ENCODE peak calls at places on chromosomes 5 and 9, in six cellular contexts. One of them, this sample, is unnamed.

GRCh38 chr9:129143461-129143927 is 32.3 kb downstream of the PTPA start:
- DNase-seq in CD8-positive, alpha-beta T cell: no peak
- DNase-seq in Calu3: no peak
- DNase-seq in Right ventricle myocardium superior: peak; percentile 85
- DNase-seq in pons: no peak
- DNase-seq in astrocyte of the spinal cord: peak; percentile 73
- DNase-seq in this sample: peak; percentile 82

GRCh38 chr9:21316032-21316842 is 11.1 kb upstream of the IFNA5 start:
- DNase-seq in CD8-positive, alpha-beta T cell: no peak
- DNase-seq in Calu3: no peak
- DNase-seq in Right ventricle myocardium superior: no peak
- DNase-seq in pons: no peak
- DNase-seq in astrocyte of the spinal cord: no peak
- DNase-seq in this sample: no peak

GRCh38 chr5:172768573-172769323 is 2.2 kb downstream of the DUSP1 start:
- DNase-seq in CD8-positive, alpha-beta T cell: peak; percentile 23
- DNase-seq in Calu3: no peak
- DNase-seq in Right ventricle myocardium superior: peak; percentile 63
- DNase-seq in pons: peak; percentile 53
- DNase-seq in astrocyte of the spinal cord: peak; percentile 73
- DNase-seq in this sample: no peak

GRCh38 chr5:73256462-73257260 is 83.7 kb downstream of the TMEM174 start:
- DNase-seq in CD8-positive, alpha-beta T cell: no peak
- DNase-seq in Calu3: no peak
- DNase-seq in Right ventricle myocardium superior: no peak
- DNase-seq in pons: no peak
- DNase-seq in astrocyte of the spinal cord: no peak
- DNase-seq in this sample: no peak

GRCh38 chr5:140969880-140970279 is 3.6 kb downstream of the PCDHAC2 start:
- DNase-seq in CD8-positive, alpha-beta T cell: no peak
- DNase-seq in Calu3: no peak
- DNase-seq in Right ventricle myocardium superior: no peak
- DNase-seq in pons: no peak
- DNase-seq in astrocyte of the spinal cord: no peak
- DNase-seq in this sample: no peak

GRCh38 chr5:129110742-129111141 is 16.2 kb downstream of the ISOC1 start:
- DNase-seq in CD8-positive, alpha-beta T cell: no peak
- DNase-seq in Calu3: no peak
- DNase-seq in Right ventricle myocardium superior: no peak
- DNase-seq in pons: no peak
- DNase-seq in astrocyte of the spinal cord: no peak
- DNase-seq in this sample: no peak

GRCh38 chr5:103119067-103119764 is 722 bp downstream of the GIN1 start:
- DNase-seq in CD8-positive, alpha-beta T cell: no peak
- DNase-seq in Calu3: no peak
- DNase-seq in Right ventricle myocardium superior: no peak
- DNase-seq in pons: no peak
- DNase-seq in astrocyte of the spinal cord: no peak
- DNase-seq in this sample: no peak

GRCh38 chr9:99335280-99335679 is 113.2 kb downstream of the SEC61B start:
- DNase-seq in CD8-positive, alpha-beta T cell: no peak
- DNase-seq in Calu3: no peak
- DNase-seq in Right ventricle myocardium superior: no peak
- DNase-seq in pons: no peak
- DNase-seq in astrocyte of the spinal cord: no peak
- DNase-seq in this sample: no peak

GRCh38 chr9:110088099-110088498 is 119.9 kb downstream of the C9orf152 start:
- DNase-seq in CD8-positive, alpha-beta T cell: no peak
- DNase-seq in Calu3: no peak
- DNase-seq in Right ventricle myocardium superior: no peak
- DNase-seq in pons: no peak
- DNase-seq in astrocyte of the spinal cord: no peak
- DNase-seq in this sample: no peak

GRCh38 chr9:110457245-110457644 is 119.6 kb upstream of the TXNDC8 start:
- DNase-seq in CD8-positive, alpha-beta T cell: no peak
- DNase-seq in Calu3: no peak
- DNase-seq in Right ventricle myocardium superior: no peak
- DNase-seq in pons: no peak
- DNase-seq in astrocyte of the spinal cord: no peak
- DNase-seq in this sample: no peak

GRCh38 chr5:156865427-156865826 is 15.3 kb downstream of the PPP1R2B start:
- DNase-seq in CD8-positive, alpha-beta T cell: no peak
- DNase-seq in Calu3: no peak
- DNase-seq in Right ventricle myocardium superior: no peak
- DNase-seq in pons: no peak
- DNase-seq in astrocyte of the spinal cord: no peak
- DNase-seq in this sample: no peak

GRCh38 chr9:107480386-107480789 is 9.2 kb downstream of the KLF4 start:
- DNase-seq in CD8-positive, alpha-beta T cell: no peak
- DNase-seq in Calu3: no peak
- DNase-seq in Right ventricle myocardium superior: peak; percentile 75
- DNase-seq in pons: no peak
- DNase-seq in astrocyte of the spinal cord: peak; percentile 58
- DNase-seq in this sample: peak; percentile 59

GRCh38 chr5:159405611-159406031 is 75.3 kb upstream of the IL12B start:
- DNase-seq in CD8-positive, alpha-beta T cell: no peak
- DNase-seq in Calu3: no peak
- DNase-seq in Right ventricle myocardium superior: no peak
- DNase-seq in pons: no peak
- DNase-seq in astrocyte of the spinal cord: no peak
- DNase-seq in this sample: no peak

GRCh38 chr5:64612349-64612961 is 77.8 kb upstream of the SHISAL2B start:
- DNase-seq in CD8-positive, alpha-beta T cell: no peak
- DNase-seq in Calu3: peak; percentile 57
- DNase-seq in Right ventricle myocardium superior: no peak
- DNase-seq in pons: peak; percentile 78
- DNase-seq in astrocyte of the spinal cord: peak; percentile 71
- DNase-seq in this sample: no peak

GRCh38 chr5:143440448-143441102 is 37.1 kb upstream of the NR3C1 start:
- DNase-seq in CD8-positive, alpha-beta T cell: no peak
- DNase-seq in Calu3: no peak
- DNase-seq in Right ventricle myocardium superior: no peak
- DNase-seq in pons: no peak
- DNase-seq in astrocyte of the spinal cord: no peak
- DNase-seq in this sample: no peak

GRCh38 chr5:178244566-178244965 is 12.0 kb upstream of the PHYKPL start:
- DNase-seq in CD8-positive, alpha-beta T cell: no peak
- DNase-seq in Calu3: no peak
- DNase-seq in Right ventricle myocardium superior: no peak
- DNase-seq in pons: no peak
- DNase-seq in astrocyte of the spinal cord: no peak
- DNase-seq in this sample: no peak

GRCh38 chr5:1324719-1325190 is 20.1 kb downstream of the CLPTM1L start:
- DNase-seq in CD8-positive, alpha-beta T cell: no peak
- DNase-seq in Calu3: no peak
- DNase-seq in Right ventricle myocardium superior: no peak
- DNase-seq in pons: no peak
- DNase-seq in astrocyte of the spinal cord: no peak
- DNase-seq in this sample: peak; percentile 75

GRCh38 chr5:116135344-116135743 is 50.5 kb downstream of the COMMD10 start:
- DNase-seq in CD8-positive, alpha-beta T cell: no peak
- DNase-seq in Calu3: no peak
- DNase-seq in Right ventricle myocardium superior: no peak
- DNase-seq in pons: no peak
- DNase-seq in astrocyte of the spinal cord: no peak
- DNase-seq in this sample: no peak

GRCh38 chr5:148523139-148523538 is 131.2 kb downstream of the HTR4 start:
- DNase-seq in CD8-positive, alpha-beta T cell: no peak
- DNase-seq in Calu3: peak; percentile 4
- DNase-seq in Right ventricle myocardium superior: no peak
- DNase-seq in pons: no peak
- DNase-seq in astrocyte of the spinal cord: no peak
- DNase-seq in this sample: no peak

GRCh38 chr9:33524431-33524947 is 438 bp downstream of the ANKRD18B start:
- DNase-seq in CD8-positive, alpha-beta T cell: peak; percentile 5
- DNase-seq in Calu3: peak; percentile 21
- DNase-seq in Right ventricle myocardium superior: no peak
- DNase-seq in pons: no peak
- DNase-seq in astrocyte of the spinal cord: no peak
- DNase-seq in this sample: no peak

GRCh38 chr9:98523231-98523901 is 185.4 kb downstream of the GABBR2 start:
- DNase-seq in CD8-positive, alpha-beta T cell: no peak
- DNase-seq in Calu3: peak; percentile 6
- DNase-seq in Right ventricle myocardium superior: no peak
- DNase-seq in pons: no peak
- DNase-seq in astrocyte of the spinal cord: peak; percentile 10
- DNase-seq in this sample: no peak

GRCh38 chr5:59698207-59698606 is 195.3 kb downstream of the PDE4D start:
- DNase-seq in CD8-positive, alpha-beta T cell: no peak
- DNase-seq in Calu3: no peak
- DNase-seq in Right ventricle myocardium superior: no peak
- DNase-seq in pons: no peak
- DNase-seq in astrocyte of the spinal cord: peak; percentile 25
- DNase-seq in this sample: no peak

GRCh38 chr5:141121563-141121962 is at the start of gene PCDHB4:
- DNase-seq in CD8-positive, alpha-beta T cell: no peak
- DNase-seq in Calu3: no peak
- DNase-seq in Right ventricle myocardium superior: peak; percentile 36
- DNase-seq in pons: peak; percentile 46
- DNase-seq in astrocyte of the spinal cord: no peak
- DNase-seq in this sample: peak; percentile 32

GRCh38 chr5:181039471-181039870 is 595 bp upstream of the BTNL9 start:
- DNase-seq in CD8-positive, alpha-beta T cell: no peak
- DNase-seq in Calu3: no peak
- DNase-seq in Right ventricle myocardium superior: no peak
- DNase-seq in pons: no peak
- DNase-seq in astrocyte of the spinal cord: no peak
- DNase-seq in this sample: no peak

GRCh38 chr5:37034955-37035354 is 158.4 kb downstream of the NIPBL start:
- DNase-seq in CD8-positive, alpha-beta T cell: no peak
- DNase-seq in Calu3: no peak
- DNase-seq in Right ventricle myocardium superior: no peak
- DNase-seq in pons: peak; percentile 46
- DNase-seq in astrocyte of the spinal cord: no peak
- DNase-seq in this sample: no peak